ENCODE peak calls at places on chromosomes 11 and 22, in six cellular contexts. H is body of pancreas, S is psoas muscle, O is IMR-90, G is DND-41, C is colonic mucosa. M is an unnamed sample.

GRCh38 chr11:12110201-12110713 is at the start of gene MICAL2:
- DNase-seq in H (peak; percentile 88), G (peak; percentile 88), S (peak; percentile 94), O (peak; percentile 85), C (peak; percentile 91), M (peak; percentile 77)

GRCh38 chr11:69060005-69060404 is 11.3 kb downstream of the TPCN2 start:
- DNase-seq in C (no peak), G (no peak), S (no peak), O (no peak), H (no peak), M (no peak)

GRCh38 chr22:23240639-23241389 is 60.5 kb downstream of the BCR start:
- DNase-seq in O (no peak), G (no peak), H (no peak), C (no peak), S (peak; percentile 35), M (no peak)

GRCh38 chr11:69470793-69471192 is 10.7 kb upstream of the LINC01488 start:
- DNase-seq in H (no peak), S (peak; percentile 39), O (no peak), C (no peak), G (no peak), M (no peak)

GRCh38 chr11:69444381-69445130 is 36.9 kb upstream of the LINC01488 start:
- DNase-seq in G (no peak), C (peak; percentile 41), O (peak; percentile 93), H (peak; percentile 77), S (peak; percentile 81), M (no peak)

GRCh38 chr11:35112056-35112845 is 26.7 kb upstream of the CD44 start:
- DNase-seq in C (no peak), S (no peak), G (no peak), H (no peak), O (peak; percentile 20), M (no peak)

GRCh38 chr22:48849963-48850657 is 977.6 kb downstream of the BRD1 start:
- DNase-seq in S (no peak), O (no peak), C (no peak), G (no peak), H (no peak), M (no peak)

GRCh38 chr22:19788661-19789225 is 28.2 kb downstream of the TBX1 start:
- DNase-seq in H (no peak), G (no peak), C (no peak), S (peak; percentile 37), O (no peak), M (no peak)

GRCh38 chr22:23537421-23537820 is 42.7 kb downstream of the IGLL1 start:
- DNase-seq in C (no peak), G (peak; percentile 69), H (no peak), O (no peak), S (peak; percentile 27), M (no peak)

GRCh38 chr11:109940816-109941215 is 152.4 kb upstream of the ZC3H12C start:
- DNase-seq in C (no peak), G (no peak), S (no peak), H (no peak), O (peak; percentile 97), M (no peak)

GRCh38 chr11:122085264-122085663 is 30.8 kb downstream of the BLID start:
- DNase-seq in G (no peak), C (no peak), H (no peak), S (no peak), O (peak; percentile 95), M (no peak)

GRCh38 chr11:66906077-66906929 is 49.4 kb downstream of the LRFN4 start:
- DNase-seq in S (no peak), H (peak; percentile 18), O (peak; percentile 49), C (no peak), G (no peak), M (no peak)

GRCh38 chr11:65205602-65205967 is 23.9 kb downstream of the CAPN1 start:
- DNase-seq in C (no peak), O (no peak), G (no peak), H (no peak), S (peak; percentile 9), M (no peak)

GRCh38 chr11:65204646-65205601 is 23.2 kb downstream of the CAPN1 start:
- DNase-seq in C (no peak), G (peak; percentile 58), O (peak; percentile 13), S (peak; percentile 57), H (no peak), M (peak; percentile 19)

GRCh38 chr11:65206901-65207300 is 25.2 kb downstream of the CAPN1 start:
- DNase-seq in O (no peak), C (no peak), H (no peak), G (no peak), S (no peak), M (no peak)

GRCh38 chr11:65206441-65206841 is 24.7 kb downstream of the CAPN1 start:
- DNase-seq in C (no peak), S (peak; percentile 42), G (no peak), H (no peak), O (no peak), M (no peak)

DNA sequence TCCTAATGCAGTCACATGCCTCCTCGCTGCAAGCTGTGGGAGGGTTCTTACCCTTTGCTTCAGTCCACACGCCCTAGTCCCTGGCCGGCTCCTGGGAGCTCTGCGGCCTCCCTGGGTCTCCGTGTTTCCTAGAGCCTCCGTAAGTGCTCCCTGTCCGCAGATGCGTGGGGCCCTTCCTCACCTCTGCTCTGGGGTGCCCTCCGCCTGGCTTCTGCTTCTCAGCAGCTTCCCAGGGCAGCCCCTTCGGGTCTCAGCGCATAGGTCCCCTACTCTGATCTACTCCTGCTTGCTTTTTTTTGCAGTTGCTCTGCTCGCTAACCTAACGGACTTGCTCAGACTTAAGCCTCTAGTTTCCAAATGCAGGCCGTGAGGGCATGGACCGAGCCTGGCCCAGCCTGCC is 22.4 kb downstream of the CAPN1 start:
- DNase-seq in G (no peak), S (peak; percentile 31), O (no peak), C (no peak), H (no peak), M (no peak)
- H3K4me3 ChIP-seq in G (no peak overlapping the region), S (no peak overlapping the region), O (no peak overlapping the region), C (no peak overlapping the region), H (no peak overlapping the region), M (no peak overlapping the region)

DNA sequence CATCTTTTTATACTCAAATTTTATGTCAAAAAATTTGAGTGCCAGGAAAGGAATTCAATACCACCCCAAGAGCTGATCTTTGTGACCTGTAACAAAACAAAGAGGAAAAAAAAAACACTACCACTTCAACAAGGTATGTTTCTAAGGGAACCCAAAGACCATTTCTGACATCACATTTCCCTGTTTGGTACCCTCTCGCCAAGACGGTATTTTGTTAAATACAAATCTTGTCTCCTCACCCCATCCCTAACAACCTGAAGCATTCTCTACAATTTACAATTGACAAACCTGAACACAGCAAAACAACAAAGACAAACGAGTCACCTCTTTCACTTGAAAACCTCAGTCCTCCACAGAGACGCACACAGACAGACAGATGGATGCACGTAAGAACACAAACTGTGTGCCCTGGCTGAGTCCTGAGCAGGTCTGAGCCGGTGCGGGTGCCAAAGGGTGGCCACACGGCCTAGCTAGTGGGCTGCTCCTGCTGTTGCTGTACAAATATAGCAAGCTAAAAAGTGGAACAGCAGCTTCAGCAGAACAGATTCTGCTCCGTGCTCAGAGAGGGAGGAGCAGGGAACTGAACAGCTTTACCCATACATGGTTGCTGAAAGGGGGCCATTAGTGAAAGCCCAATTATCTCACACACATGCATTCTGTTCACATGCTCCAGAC is 28.6 kb downstream of the CELF1 start:
- DNase-seq in O (no peak), S (no peak), H (peak; percentile 29), C (no peak), G (no peak), M (no peak)
- H3K4me1 ChIP-seq in O (peaks cover 12% of the 10 kb centered on the region), S (peaks cover 77% of the 10 kb centered on the region), H (peaks cover 29% of the 10 kb centered on the region), C (peaks cover 4% of the 10 kb centered on the region), G (peaks cover 9% of the 10 kb centered on the region), M (peaks cover 22% of the 10 kb centered on the region)

GRCh38 chr22:41197046-41197807 is 7.9 kb upstream of the L3MBTL2 start:
- DNase-seq in H (peak; percentile 79), O (peak; percentile 35), S (peak; percentile 91), C (peak; percentile 92), G (peak; percentile 86), M (peak; percentile 73)
- H3K27me3 ChIP-seq in H (no peaks in the 10 kb centered on the region), O (peaks cover 3% of the 10 kb centered on the region), S (no peaks in the 10 kb centered on the region), C (no peaks in the 10 kb centered on the region), G (no peaks in the 10 kb centered on the region), M (no peaks in the 10 kb centered on the region)

GRCh38 chr11:111574373-111575230 is 27.6 kb upstream of the SIK2 start:
- DNase-seq in C (no peak), H (no peak), S (no peak), O (no peak), G (no peak), M (no peak)
- H3K4me3 ChIP-seq in C (no peak overlapping the region), H (no peak overlapping the region), S (peak overlapping the region; percentile 42), O (no peak overlapping the region), G (no peak overlapping the region), M (no peak overlapping the region)